ENCODE peak calls at places on chromosomes 13 and 19, in six cellular contexts. P is A549, Y is bronchial epithelial cell, A is uterus, H is tibial artery, V is tibial nerve. B is an unnamed sample.

GRCh38 chr19:44552324-44552723 is 22.8 kb upstream of the CEACAM20 start:
- DNase-seq in P (peak), Y (peak), A (no peak), H (no peak), V (no peak), B (peak)

GRCh38 chr19:32908641-32909190 is 39.1 kb upstream of the SLC7A9 start:
- DNase-seq in P (no peak), Y (peak), A (no peak), H (no peak), V (no peak), B (no peak)

GRCh38 chr13:20136781-20137703 is 23.8 kb downstream of the GJA3 start:
- DNase-seq in P (peak), Y (no peak), A (no peak), H (no peak), V (no peak), B (no peak)

GRCh38 chr13:31046711-31047279 is 114.3 kb downstream of the TEX26 start:
- DNase-seq in P (no peak), Y (no peak), A (peak), H (no peak), V (no peak), B (no peak)

GRCh38 chr13:24644051-24644450 is 36.2 kb upstream of the ATP12A start:
- DNase-seq in P (no peak), Y (peak), A (no peak), H (no peak), V (no peak), B (peak)

GRCh38 chr19:2242092-2242537 is 5.5 kb downstream of the SF3A2 start:
- DNase-seq in P (no peak), Y (no peak), A (no peak), H (no peak), V (no peak), B (no peak)

GRCh38 chr19:19185853-19186728 is 5.9 kb downstream of the BORCS8 start:
- DNase-seq in P (no peak), Y (peak), A (no peak), H (no peak), V (no peak), B (peak)

GRCh38 chr19:4297901-4298771 is 4.1 kb downstream of the TMIGD2 start:
- DNase-seq in P (no peak), Y (no peak), A (no peak), H (no peak), V (no peak), B (no peak)

GRCh38 chr13:97028441-97029299 is 34.4 kb upstream of the OXGR1 start:
- DNase-seq in P (peak), Y (peak), A (peak), H (peak), V (peak), B (peak)
- TF ChIP-seq CTCF in P (peak), Y (peak), A (peak), H (peak), V (peak), B (peak)

DNA sequence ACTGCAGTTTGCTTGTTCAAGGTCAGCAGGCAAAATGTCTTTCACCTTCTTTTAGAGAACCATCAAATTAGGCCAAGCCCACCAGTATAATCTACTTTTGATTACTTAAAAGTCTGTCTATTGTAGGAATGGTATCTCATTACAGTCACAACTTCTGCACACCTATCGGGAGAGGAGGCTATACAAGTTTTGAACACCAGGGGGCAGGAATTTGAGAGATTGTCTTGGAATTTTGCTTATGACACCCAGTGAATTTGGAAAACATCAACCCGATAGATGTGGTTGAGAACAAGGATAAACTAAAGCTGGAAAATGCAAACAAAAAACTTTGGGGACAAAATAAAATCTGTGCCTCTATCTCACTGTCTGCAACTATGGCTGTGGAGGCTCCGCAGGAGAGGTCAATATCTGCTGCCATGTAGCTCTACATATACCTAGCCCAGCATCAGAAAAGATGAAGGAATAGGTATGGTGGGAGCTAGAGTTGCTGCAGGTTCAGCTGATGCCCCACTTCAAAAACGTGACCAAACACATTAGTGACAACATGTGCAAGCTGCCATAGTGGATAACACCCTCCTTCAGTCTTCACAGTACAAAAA is 1299.2 kb upstream of the SPRY2 start:
- DNase-seq in P (no peak), Y (peak), A (no peak), H (no peak), V (no peak), B (no peak)
- TF ChIP-seq CTCF in P (peak), Y (peak), A (no peak), H (no peak), V (no peak), B (no peak)

GRCh38 chr13:38636756-38637155 is 50.1 kb upstream of the FREM2 start:
- DNase-seq in P (no peak), Y (peak), A (no peak), H (no peak), V (no peak), B (no peak)

GRCh38 chr13:38637576-38637975 is 49.3 kb upstream of the FREM2 start:
- DNase-seq in P (no peak), Y (peak), A (no peak), H (no peak), V (no peak), B (no peak)

GRCh38 chr13:38636106-38636505 is 50.8 kb upstream of the FREM2 start:
- DNase-seq in P (no peak), Y (no peak), A (no peak), H (no peak), V (no peak), B (no peak)

DNA sequence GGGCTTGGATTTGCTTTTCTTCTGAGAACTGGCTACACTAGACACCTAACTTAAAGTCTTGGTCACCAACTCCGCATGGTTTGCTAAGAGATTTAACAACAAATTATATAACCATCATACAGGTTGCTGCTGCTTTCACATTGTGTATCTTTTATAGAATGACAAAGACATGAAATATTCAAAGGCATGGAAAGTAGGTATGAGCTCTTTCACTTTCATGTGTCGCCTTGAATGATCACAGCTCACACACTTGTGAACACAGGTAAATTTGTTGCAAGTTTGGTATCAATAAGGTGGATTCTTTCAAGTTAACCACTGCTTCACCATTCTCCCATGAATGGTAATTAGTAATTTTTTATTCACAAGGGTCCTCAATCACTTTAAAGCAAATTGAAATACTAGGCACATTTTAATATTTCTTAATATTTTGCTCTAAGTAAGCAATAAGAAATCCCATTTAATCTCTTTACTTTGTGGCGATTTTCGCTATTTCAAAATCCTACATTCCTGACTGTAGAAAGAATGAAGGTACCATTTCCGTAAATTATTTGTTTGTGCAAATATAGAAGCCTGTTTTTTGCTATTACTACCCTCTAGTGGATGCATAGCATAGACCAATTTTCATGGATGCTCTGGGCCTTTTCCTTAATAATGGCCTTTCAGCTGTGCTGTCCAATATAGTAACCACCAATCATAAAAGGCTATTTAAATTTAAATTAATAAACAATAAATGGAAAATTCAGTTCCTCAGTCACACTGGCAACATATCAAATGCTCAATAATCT is 45.5 kb upstream of the FREM2 start:
- DNase-seq in P (no peak), Y (peak), A (no peak), H (no peak), V (no peak), B (peak)
- TF ChIP-seq CTCF in P (no peak), Y (peak), A (no peak), H (no peak), V (no peak), B (peak)

DNA sequence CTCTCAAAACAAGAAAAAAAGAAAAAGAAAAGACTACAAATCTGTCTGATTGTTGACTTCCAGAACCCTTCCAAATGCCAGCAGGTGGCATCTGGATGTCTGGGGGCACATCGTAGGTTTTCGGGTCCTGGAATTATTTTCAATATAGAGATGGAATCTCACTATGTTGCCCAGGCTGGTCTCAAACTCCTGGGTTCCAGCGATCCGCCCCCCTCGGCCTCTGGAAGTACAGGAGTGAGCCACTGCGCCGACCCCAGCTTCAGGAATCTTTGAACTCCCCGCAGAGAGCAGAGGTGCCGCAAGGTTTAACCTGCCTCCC is 567 bp upstream of the B3GNT3 start:
- DNase-seq in P (no peak), Y (no peak), A (no peak), H (no peak), V (no peak), B (no peak)
- TF ChIP-seq CTCF in P (peak), Y (no peak), A (no peak), H (no peak), V (no peak), B (no peak)

GRCh38 chr13:110274687-110275086 is 32.3 kb downstream of the COL4A1 start:
- DNase-seq in P (no peak), Y (peak), A (no peak), H (no peak), V (no peak), B (peak)
- TF ChIP-seq CTCF in P (no peak), Y (peak), A (peak), H (peak), V (peak), B (peak)

GRCh38 chr19:17996826-17997316 is 11.1 kb upstream of the ARRDC2 start:
- DNase-seq in P (peak), Y (peak), A (peak), H (peak), V (peak), B (peak)

GRCh38 chr19:17998827-17999150 is 9.2 kb upstream of the ARRDC2 start:
- DNase-seq in P (no peak), Y (no peak), A (no peak), H (no peak), V (no peak), B (no peak)

GRCh38 chr19:18000480-18000980 is 7.4 kb upstream of the ARRDC2 start:
- DNase-seq in P (no peak), Y (no peak), A (no peak), H (no peak), V (no peak), B (no peak)

GRCh38 chr19:17999685-18000479 is 8.1 kb upstream of the ARRDC2 start:
- DNase-seq in P (no peak), Y (no peak), A (no peak), H (no peak), V (no peak), B (no peak)

DNA sequence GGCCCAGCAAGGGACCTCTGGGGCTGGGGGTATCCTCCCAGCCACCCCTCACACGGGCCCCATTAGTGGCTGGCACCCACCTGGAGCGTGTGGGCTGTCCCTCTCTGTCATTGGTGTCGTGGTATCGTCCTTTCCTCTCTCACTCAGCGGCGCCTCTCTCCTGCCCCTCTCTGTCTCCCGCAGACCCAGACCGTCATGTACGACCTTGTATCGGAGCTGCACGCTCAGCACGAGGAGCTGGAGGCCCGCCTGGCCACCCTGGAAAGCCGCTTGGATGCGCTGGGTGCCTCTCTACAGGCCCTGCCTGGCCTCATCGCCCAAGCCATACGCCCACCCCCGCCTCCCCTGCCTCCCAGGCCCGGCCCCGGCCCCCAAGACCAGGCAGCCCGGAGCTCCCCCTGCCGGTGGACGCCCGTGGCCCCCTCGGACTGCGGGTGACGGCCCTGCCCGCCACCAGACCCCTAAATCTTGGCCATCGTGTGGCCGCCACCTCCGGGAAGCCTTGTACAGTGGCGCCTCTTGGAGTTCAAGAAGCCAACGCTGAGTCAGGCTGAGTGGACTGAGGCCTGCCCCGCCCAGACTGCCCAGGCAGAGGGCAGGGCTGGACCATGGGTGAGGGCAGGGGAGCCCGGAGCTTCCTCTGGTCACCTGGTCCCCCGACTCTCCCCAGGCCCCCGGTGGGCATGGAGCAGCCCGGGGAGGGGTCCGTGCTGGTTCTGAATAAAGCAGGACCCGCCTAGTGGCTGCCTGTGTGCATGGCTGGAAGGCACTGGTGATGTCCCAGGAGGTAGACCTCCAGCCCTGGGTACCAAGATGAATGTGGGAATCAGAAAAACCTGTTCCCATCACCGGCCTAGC is 9.8 kb upstream of the ARRDC2 start:
- DNase-seq in P (peak), Y (no peak), A (no peak), H (no peak), V (no peak), B (no peak)
- TF ChIP-seq CTCF in P (peak), Y (peak), A (no peak), H (no peak), V (no peak), B (peak)

DNA sequence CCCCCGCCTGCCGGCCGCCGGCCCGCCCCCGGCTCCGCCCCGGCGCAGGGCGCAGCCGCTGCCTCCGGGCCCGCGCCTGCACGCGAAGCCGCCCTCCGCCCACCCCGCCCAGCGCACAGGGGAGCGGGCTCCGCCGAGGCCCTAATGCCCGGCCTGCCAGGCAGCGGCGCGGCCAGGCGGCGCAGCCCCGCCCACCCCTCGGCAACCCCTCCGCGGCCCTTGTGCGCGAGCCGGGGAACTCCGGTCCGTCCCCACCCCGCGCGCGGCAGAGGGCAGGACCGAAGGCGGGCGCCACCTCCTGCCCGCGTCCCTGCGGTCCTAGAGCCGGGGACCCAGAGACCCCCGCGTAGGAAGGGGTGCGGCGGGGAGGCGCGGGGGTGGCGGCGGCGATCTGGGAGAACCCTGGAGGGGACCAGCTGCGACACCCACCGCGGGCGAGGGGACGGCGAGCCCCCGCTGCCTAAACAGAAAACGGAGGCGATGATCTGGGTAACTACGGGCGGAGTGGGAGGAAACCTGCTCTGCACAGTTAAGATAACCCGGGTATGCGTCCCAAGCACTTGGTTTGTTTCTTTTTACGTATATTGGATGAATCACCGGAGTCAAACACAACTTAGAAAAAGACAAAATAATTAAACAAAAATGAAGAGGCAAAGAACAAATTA is 351 bp upstream of the USP12 start:
- DNase-seq in P (peak), Y (peak), A (peak), H (peak), V (peak), B (peak)
- TF ChIP-seq CTCF in P (no peak), Y (peak), A (peak), H (no peak), V (no peak), B (no peak)

GRCh38 chr19:10295305-10295846 is 5.6 kb downstream of the ICAM5 start:
- DNase-seq in P (no peak), Y (no peak), A (no peak), H (no peak), V (no peak), B (no peak)
- TF ChIP-seq CTCF in P (no peak), Y (no peak), A (no peak), H (no peak), V (no peak), B (peak)

DNA sequence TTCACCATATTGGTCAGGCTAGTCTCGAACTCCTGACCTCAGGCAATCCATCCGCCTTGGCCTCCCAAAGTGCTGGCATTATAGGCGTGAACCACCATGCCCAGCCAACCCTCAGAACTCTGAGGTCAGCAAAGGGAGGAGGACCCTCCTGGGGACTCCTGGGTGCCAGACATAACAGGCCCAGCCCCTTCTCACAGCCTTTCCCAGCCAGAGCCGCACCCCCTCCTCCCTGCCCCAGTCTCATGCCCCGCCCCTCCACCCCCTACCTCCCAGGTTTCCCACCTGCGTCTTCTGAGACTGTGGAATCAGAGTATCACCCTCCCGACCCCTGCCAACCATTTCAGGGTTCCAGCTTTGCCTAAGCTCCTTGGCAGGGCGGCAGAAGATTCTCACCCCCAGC is 5.2 kb downstream of the IGLON5 start:
- DNase-seq in P (no peak), Y (no peak), A (no peak), H (no peak), V (no peak), B (no peak)
- TF ChIP-seq CTCF in P (no peak), Y (no peak), A (no peak), H (no peak), V (no peak), B (no peak)

B was measured in AG10803.